ENCODE peak calls at places on chromosomes 16 and 17, in eight cellular contexts. B, K, T, P, O, W, E and V are unnamed samples.

GRCh38 chr17:76138234-76138895 is 2.7 kb downstream of the FOXJ1 start:
- DNase-seq in B (no peak), K (no peak), T (no peak), P (no peak), O (peak), W (no peak), E (no peak), V (no peak)

GRCh38 chr17:37218849-37219248 is 156.9 kb upstream of the C17orf78 start:
- DNase-seq in B (no peak), K (no peak), T (no peak), P (no peak), O (no peak), W (no peak), E (no peak), V (no peak)

GRCh38 chr17:216625-217024 is 35.2 kb upstream of the DOC2B start:
- DNase-seq in B (no peak), K (no peak), T (no peak), P (no peak), O (no peak), W (no peak), E (no peak), V (no peak)

GRCh38 chr17:34706029-34706428 is 126.6 kb downstream of the TMEM132E start:
- DNase-seq in B (no peak), K (no peak), T (no peak), P (peak), O (peak), W (no peak), E (no peak), V (no peak)

GRCh38 chr16:70703041-70703834 is 17.4 kb upstream of the MTSS2 start:
- DNase-seq in B (peak), K (peak), T (no peak), P (no peak), O (peak), W (no peak), E (peak), V (no peak)

GRCh38 chr17:49787932-49788442 is 494 bp upstream of the KAT7 start:
- DNase-seq in B (no peak), K (no peak), T (peak), P (peak), O (no peak), W (no peak), E (no peak), V (peak)

GRCh38 chr17:63774141-63774981 is at the start of gene DDX42:
- DNase-seq in B (no peak), K (peak), T (peak), P (peak), O (peak), W (peak), E (peak), V (peak)

GRCh38 chr17:34234616-34235015 is 20.5 kb upstream of the CCL2 start:
- DNase-seq in B (no peak), K (no peak), T (no peak), P (no peak), O (no peak), W (no peak), E (no peak), V (no peak)

GRCh38 chr16:55643161-55643970 is 12.4 kb upstream of the SLC6A2 start:
- DNase-seq in B (no peak), K (no peak), T (no peak), P (peak), O (no peak), W (no peak), E (peak), V (no peak)

GRCh38 chr17:66971249-66971648 is 6.7 kb downstream of the CACNG4 start:
- DNase-seq in B (no peak), K (no peak), T (no peak), P (no peak), O (peak), W (no peak), E (no peak), V (no peak)

GRCh38 chr17:76709077-76709950 is 1.5 kb downstream of the MXRA7 start:
- DNase-seq in B (peak), K (peak), T (no peak), P (no peak), O (peak), W (no peak), E (peak), V (no peak)

GRCh38 chr17:29918922-29919856 is 10.8 kb downstream of the SSH2 start:
- DNase-seq in B (no peak), K (no peak), T (no peak), P (peak), O (no peak), W (no peak), E (no peak), V (no peak)

GRCh38 chr16:86566601-86566965 is at the start of gene FOXC2:
- DNase-seq in B (peak), K (peak), T (peak), P (no peak), O (peak), W (no peak), E (peak), V (peak)

GRCh38 chr17:39208136-39208535 is 8.1 kb downstream of the RPL19 start:
- DNase-seq in B (no peak), K (no peak), T (no peak), P (no peak), O (no peak), W (no peak), E (peak), V (no peak)

GRCh38 chr17:32275060-32276042 is 9.7 kb downstream of the RHBDL3 start:
- DNase-seq in B (peak), K (no peak), T (no peak), P (peak), O (peak), W (no peak), E (peak), V (no peak)

GRCh38 chr17:76246080-76247066 is 6.1 kb upstream of the RNF157 start:
- DNase-seq in B (no peak), K (no peak), T (peak), P (peak), O (peak), W (no peak), E (no peak), V (no peak)

GRCh38 chr17:83014297-83014696 is 65.1 kb upstream of the METRNL start:
- DNase-seq in B (no peak), K (no peak), T (no peak), P (no peak), O (peak), W (no peak), E (no peak), V (no peak)